ENCODE peak calls at places on chromosome 21, in ten cellular contexts. Q is head of caudate nucleus; N is iPS-NIHi11; X is small intestine; Y is smooth muscle cell of the brain vasculature; B is stimulated activated naive CD8-positive, alpha-beta T cell treated with anti-CD3 and anti-CD28 coated beads, Interleukin-15, Interleukin-2, amounts not matched to agents 100 U/mL and 50 U/mL, for 24 hours; S is nephron progenitor cell; W is NCI-H524; J is naive thymus-derived CD8-positive, alpha-beta T cell; V is stimulated activated CD4-positive, alpha-beta T cell treated with anti-CD3 and anti-CD28 coated beads, Interleukin-1b, Interleukin-23, amount 100 ng/mL, for 24 hours. M is an unnamed sample.

GRCh38 chr21:35136586-35137254 is 87.6 kb upstream of the RUNX1 start:
- DNase-seq in Q (no peak), N (no peak), X (peak), Y (no peak), B (no peak), S (no peak), W (no peak), J (no peak), V (no peak), M (no peak)

GRCh38 chr21:21177353-21177986 is 179.3 kb downstream of the NCAM2 start:
- DNase-seq in Q (no peak), N (no peak), X (no peak), Y (no peak), B (no peak), S (no peak), W (no peak), J (no peak), V (no peak), M (no peak)

GRCh38 chr21:26679299-26679698 is 106.2 kb upstream of the CYYR1 start:
- DNase-seq in Q (no peak), N (no peak), X (no peak), Y (no peak), B (no peak), S (no peak), W (no peak), J (no peak), V (no peak), M (no peak)

GRCh38 chr21:37436180-37436579 is 69.6 kb downstream of the DYRK1A start:
- DNase-seq in Q (no peak), N (no peak), X (no peak), Y (no peak), B (no peak), S (no peak), W (no peak), J (no peak), V (no peak), M (no peak)

GRCh38 chr21:37176716-37177115 is 90.4 kb downstream of the VPS26C start:
- DNase-seq in Q (no peak), N (peak), X (no peak), Y (no peak), B (no peak), S (no peak), W (no peak), J (no peak), V (no peak), M (no peak)

GRCh38 chr21:17359781-17360180 is 153.1 kb upstream of the CXADR start:
- DNase-seq in Q (no peak), N (no peak), X (no peak), Y (no peak), B (no peak), S (no peak), W (no peak), J (no peak), V (no peak), M (no peak)

GRCh38 chr21:15967661-15968060 is 237.9 kb downstream of the USP25 start:
- DNase-seq in Q (no peak), N (peak), X (no peak), Y (no peak), B (no peak), S (no peak), W (no peak), J (no peak), V (no peak), M (no peak)

GRCh38 chr21:45032977-45033705 is 41.2 kb upstream of the ADARB1 start:
- DNase-seq in Q (no peak), N (no peak), X (no peak), Y (no peak), B (no peak), S (no peak), W (no peak), J (no peak), V (no peak), M (no peak)

GRCh38 chr21:31837613-31838390 is 35.0 kb upstream of the HUNK start:
- DNase-seq in Q (no peak), N (no peak), X (no peak), Y (no peak), B (no peak), S (no peak), W (no peak), J (no peak), V (no peak), M (no peak)

GRCh38 chr21:38148046-38148445 is 108.7 kb upstream of the KCNJ15 start:
- DNase-seq in Q (no peak), N (no peak), X (no peak), Y (no peak), B (no peak), S (no peak), W (peak), J (no peak), V (no peak), M (no peak)

GRCh38 chr21:42833439-42833815 is 45.9 kb downstream of the WDR4 start:
- DNase-seq in Q (peak), N (peak), X (peak), Y (no peak), B (peak), S (peak), W (peak), J (peak), V (no peak), M (peak)

GRCh38 chr21:42614811-42615342 is 38.5 kb upstream of the PDE9A start:
- DNase-seq in Q (no peak), N (peak), X (peak), Y (no peak), B (peak), S (peak), W (no peak), J (peak), V (no peak), M (peak)